ENCODE peak calls at places on chromosomes 16 and 17, in six cellular contexts. One of them, this sample, is unnamed.
A peak's percentile ranks its signal among the peaks of the same experiment; 100 is the strongest.

GRCh38 chr16:81366316-81366932 is 51.7 kb downstream of the GAN start:
- DNase-seq in neuronal stem cell: peak; percentile 21
- DNase-seq in naive thymus-derived CD4-positive, alpha-beta T cell: peak; percentile 55
- DNase-seq in stimulated activated naive CD4-positive, alpha-beta T cell: no peak
- DNase-seq in HEK293T: peak; percentile 52
- DNase-seq in stimulated activated CD8-positive, alpha-beta memory T cell treated with anti-CD3 and anti-CD28 coated beads, Interleukin-15, amount 100 ng/mL, for 24 hours: no peak
- DNase-seq in this sample: no peak

GRCh38 chr17:42411321-42411820 is 11.7 kb downstream of the CAVIN1 start:
- DNase-seq in stimulated activated CD8-positive, alpha-beta memory T cell treated with anti-CD3 and anti-CD28 coated beads, Interleukin-15, amount 100 ng/mL, for 24 hours: no peak
- DNase-seq in stimulated activated naive CD4-positive, alpha-beta T cell: no peak
- DNase-seq in naive thymus-derived CD4-positive, alpha-beta T cell: no peak
- DNase-seq in HEK293T: no peak
- DNase-seq in neuronal stem cell: no peak
- DNase-seq in this sample: no peak

GRCh38 chr16:49463529-49463928 is 89.9 kb downstream of the C16orf78 start:
- DNase-seq in neuronal stem cell: peak; percentile 47
- DNase-seq in stimulated activated naive CD4-positive, alpha-beta T cell: peak; percentile 56
- DNase-seq in naive thymus-derived CD4-positive, alpha-beta T cell: peak; percentile 90
- DNase-seq in HEK293T: no peak
- DNase-seq in stimulated activated CD8-positive, alpha-beta memory T cell treated with anti-CD3 and anti-CD28 coated beads, Interleukin-15, amount 100 ng/mL, for 24 hours: no peak
- DNase-seq in this sample: no peak

GRCh38 chr17:8499171-8499570 is 63.5 kb downstream of the NDEL1 start:
- DNase-seq in naive thymus-derived CD4-positive, alpha-beta T cell: no peak
- DNase-seq in neuronal stem cell: no peak
- DNase-seq in stimulated activated CD8-positive, alpha-beta memory T cell treated with anti-CD3 and anti-CD28 coated beads, Interleukin-15, amount 100 ng/mL, for 24 hours: no peak
- DNase-seq in stimulated activated naive CD4-positive, alpha-beta T cell: no peak
- DNase-seq in HEK293T: no peak
- DNase-seq in this sample: no peak

GRCh38 chr16:68401871-68402747 is 46.2 kb downstream of the SMPD3 start:
- DNase-seq in stimulated activated CD8-positive, alpha-beta memory T cell treated with anti-CD3 and anti-CD28 coated beads, Interleukin-15, amount 100 ng/mL, for 24 hours: no peak
- DNase-seq in stimulated activated naive CD4-positive, alpha-beta T cell: no peak
- DNase-seq in neuronal stem cell: no peak
- DNase-seq in naive thymus-derived CD4-positive, alpha-beta T cell: no peak
- DNase-seq in HEK293T: no peak
- DNase-seq in this sample: no peak

GRCh38 chr16:88886915-88887521 is 20.6 kb upstream of the PABPN1L start:
- DNase-seq in neuronal stem cell: no peak
- DNase-seq in stimulated activated naive CD4-positive, alpha-beta T cell: no peak
- DNase-seq in stimulated activated CD8-positive, alpha-beta memory T cell treated with anti-CD3 and anti-CD28 coated beads, Interleukin-15, amount 100 ng/mL, for 24 hours: no peak
- DNase-seq in naive thymus-derived CD4-positive, alpha-beta T cell: no peak
- DNase-seq in HEK293T: no peak
- DNase-seq in this sample: peak; percentile 85

GRCh38 chr17:78661092-78661770 is 84.0 kb upstream of the DNAH17 start:
- DNase-seq in neuronal stem cell: no peak
- DNase-seq in stimulated activated naive CD4-positive, alpha-beta T cell: no peak
- DNase-seq in naive thymus-derived CD4-positive, alpha-beta T cell: no peak
- DNase-seq in HEK293T: no peak
- DNase-seq in stimulated activated CD8-positive, alpha-beta memory T cell treated with anti-CD3 and anti-CD28 coated beads, Interleukin-15, amount 100 ng/mL, for 24 hours: no peak
- DNase-seq in this sample: no peak

GRCh38 chr17:79610151-79610645 is 653 bp downstream of the RBFOX3 start:
- DNase-seq in naive thymus-derived CD4-positive, alpha-beta T cell: no peak
- DNase-seq in neuronal stem cell: no peak
- DNase-seq in stimulated activated CD8-positive, alpha-beta memory T cell treated with anti-CD3 and anti-CD28 coated beads, Interleukin-15, amount 100 ng/mL, for 24 hours: no peak
- DNase-seq in stimulated activated naive CD4-positive, alpha-beta T cell: no peak
- DNase-seq in HEK293T: no peak
- DNase-seq in this sample: peak; percentile 44

GRCh38 chr16:57619606-57620315 is 8.7 kb upstream of the ADGRG1 start:
- DNase-seq in stimulated activated CD8-positive, alpha-beta memory T cell treated with anti-CD3 and anti-CD28 coated beads, Interleukin-15, amount 100 ng/mL, for 24 hours: no peak
- DNase-seq in naive thymus-derived CD4-positive, alpha-beta T cell: no peak
- DNase-seq in HEK293T: no peak
- DNase-seq in stimulated activated naive CD4-positive, alpha-beta T cell: no peak
- DNase-seq in neuronal stem cell: no peak
- DNase-seq in this sample: no peak

GRCh38 chr17:32755045-32755805 is 121.7 kb downstream of the MYO1D start:
- DNase-seq in naive thymus-derived CD4-positive, alpha-beta T cell: peak; percentile 61
- DNase-seq in stimulated activated naive CD4-positive, alpha-beta T cell: no peak
- DNase-seq in neuronal stem cell: peak; percentile 39
- DNase-seq in stimulated activated CD8-positive, alpha-beta memory T cell treated with anti-CD3 and anti-CD28 coated beads, Interleukin-15, amount 100 ng/mL, for 24 hours: no peak
- DNase-seq in HEK293T: peak; percentile 24
- DNase-seq in this sample: no peak

GRCh38 chr17:39198186-39198566 is 707 bp upstream of the CACNB1 start:
- DNase-seq in neuronal stem cell: peak; percentile 33
- DNase-seq in stimulated activated CD8-positive, alpha-beta memory T cell treated with anti-CD3 and anti-CD28 coated beads, Interleukin-15, amount 100 ng/mL, for 24 hours: no peak
- DNase-seq in stimulated activated naive CD4-positive, alpha-beta T cell: no peak
- DNase-seq in HEK293T: no peak
- DNase-seq in naive thymus-derived CD4-positive, alpha-beta T cell: no peak
- DNase-seq in this sample: no peak

GRCh38 chr16:75496546-75496945 is 1.3 kb upstream of the CHST6 start:
- DNase-seq in HEK293T: no peak
- DNase-seq in neuronal stem cell: no peak
- DNase-seq in naive thymus-derived CD4-positive, alpha-beta T cell: no peak
- DNase-seq in stimulated activated naive CD4-positive, alpha-beta T cell: no peak
- DNase-seq in stimulated activated CD8-positive, alpha-beta memory T cell treated with anti-CD3 and anti-CD28 coated beads, Interleukin-15, amount 100 ng/mL, for 24 hours: no peak
- DNase-seq in this sample: no peak

GRCh38 chr16:71214771-71215381 is 15.6 kb downstream of the HYDIN start:
- DNase-seq in stimulated activated naive CD4-positive, alpha-beta T cell: no peak
- DNase-seq in HEK293T: no peak
- DNase-seq in naive thymus-derived CD4-positive, alpha-beta T cell: no peak
- DNase-seq in stimulated activated CD8-positive, alpha-beta memory T cell treated with anti-CD3 and anti-CD28 coated beads, Interleukin-15, amount 100 ng/mL, for 24 hours: no peak
- DNase-seq in neuronal stem cell: no peak
- DNase-seq in this sample: no peak